ENCODE peak calls at places on chromosomes 12 and 14, in six cellular contexts. L, A, V, J, X and T are unnamed samples.
A peak's percentile ranks its signal among the peaks of the same experiment; 100 is the strongest.

GRCh38 chr14:68195126-68195525 is 375.5 kb downstream of the RAD51B start:
- DNase-seq in L (no peak), V (peak; percentile 40), A (no peak), X (no peak), J (no peak), T (no peak)

GRCh38 chr14:21940887-21941855 is 267.6 kb upstream of the OR4E1 start:
- DNase-seq in J (no peak), V (peak; percentile 38), A (peak; percentile 18), L (peak; percentile 15), X (no peak), T (no peak)

GRCh38 chr14:75631453-75631831 is 29.2 kb downstream of the ERG28 start:
- DNase-seq in V (peak; percentile 70), A (no peak), J (no peak), L (no peak), X (no peak), T (no peak)

GRCh38 chr12:16583991-16584745 is 21.8 kb downstream of the LMO3 start:
- DNase-seq in X (no peak), V (no peak), L (peak; percentile 65), J (no peak), A (no peak), T (no peak)

GRCh38 chr14:38536376-38537038 is 280.6 kb upstream of the CLEC14A start:
- DNase-seq in L (no peak), A (no peak), X (no peak), V (no peak), J (no peak), T (no peak)

GRCh38 chr12:107610030-107610859 is 75.4 kb upstream of the PWP1 start:
- DNase-seq in A (peak; percentile 58), J (no peak), X (no peak), V (peak; percentile 85), L (peak; percentile 60), T (no peak)

GRCh38 chr12:2637371-2637770 is 157.4 kb upstream of the FKBP4 start:
- DNase-seq in J (no peak), V (no peak), X (no peak), L (no peak), A (no peak), T (no peak)

GRCh38 chr14:32703246-32703645 is 235.4 kb upstream of the NPAS3 start:
- DNase-seq in A (no peak), X (peak; percentile 21), V (no peak), J (no peak), L (peak; percentile 45), T (no peak)

GRCh38 chr12:52032431-52032796 is 18.8 kb upstream of the NR4A1 start:
- DNase-seq in V (no peak), X (peak; percentile 95), A (no peak), L (peak; percentile 78), J (peak; percentile 60), T (no peak)

GRCh38 chr12:86249856-86250255 is 6.3 kb downstream of the MGAT4C start:
- DNase-seq in X (no peak), L (peak; percentile 2), V (no peak), A (no peak), J (no peak), T (no peak)

GRCh38 chr12:64893961-64894360 is 69.5 kb downstream of the TBC1D30 start:
- DNase-seq in J (no peak), L (peak; percentile 81), V (no peak), A (no peak), X (no peak), T (no peak)

GRCh38 chr12:52873832-52874572 is 25.2 kb upstream of the KRT78 start:
- DNase-seq in L (peak; percentile 93), J (peak; percentile 79), X (peak; percentile 68), V (peak; percentile 68), A (peak; percentile 98), T (peak; percentile 94)

GRCh38 chr12:124904306-124905098 is 9.9 kb downstream of the UBC start:
- DNase-seq in J (peak; percentile 70), L (peak; percentile 95), V (peak; percentile 69), X (peak; percentile 88), A (peak; percentile 89), T (peak; percentile 91)

GRCh38 chr14:100900837-100901390 is 2.6 kb downstream of the RTL1 start:
- DNase-seq in V (peak; percentile 76), J (peak; percentile 28), L (no peak), X (no peak), A (peak; percentile 35), T (peak; percentile 84)

GRCh38 chr14:80425686-80426085 is 214.4 kb upstream of the DIO2 start:
- DNase-seq in X (no peak), L (peak; percentile 98), V (no peak), A (peak; percentile 29), J (no peak), T (no peak)

GRCh38 chr12:124921200-124922008 is 7.0 kb upstream of the UBC start:
- DNase-seq in X (peak; percentile 58), J (no peak), L (peak; percentile 80), A (no peak), V (peak; percentile 85), T (no peak)

GRCh38 chr12:111437816-111438454 is 32.2 kb downstream of the SH2B3 start:
- DNase-seq in X (peak; percentile 59), A (no peak), J (peak; percentile 67), L (peak; percentile 91), V (no peak), T (no peak)

GRCh38 chr14:52455291-52456088 is 96.8 kb downstream of the TXNDC16 start:
- DNase-seq in V (no peak), L (peak; percentile 86), X (no peak), J (no peak), A (no peak), T (no peak)

GRCh38 chr12:93571360-93571853 is 1.1 kb upstream of the SOCS2 start:
- DNase-seq in X (peak; percentile 35), J (peak; percentile 71), L (peak; percentile 48), A (peak; percentile 76), V (peak; percentile 94), T (peak; percentile 90)

GRCh38 chr14:72745546-72745945 is 148.4 kb downstream of the DPF3 start:
- DNase-seq in X (no peak), A (peak; percentile 15), L (peak; percentile 96), V (no peak), J (no peak), T (no peak)

GRCh38 chr14:61322011-61322798 is 826 bp downstream of the PRKCH start:
- DNase-seq in J (peak; percentile 68), A (peak; percentile 6), L (no peak), X (no peak), V (peak; percentile 38), T (no peak)

GRCh38 chr12:26116829-26117228 is 8.0 kb downstream of the BHLHE41 start:
- DNase-seq in A (no peak), J (no peak), L (no peak), V (no peak), X (no peak), T (no peak)

GRCh38 chr12:62919827-62920226 is 15.1 kb downstream of the PPM1H start:
- DNase-seq in V (no peak), X (no peak), J (no peak), A (no peak), L (peak; percentile 84), T (no peak)

GRCh38 chr12:90015228-90015627 is 306.6 kb upstream of the ATP2B1 start:
- DNase-seq in L (peak; percentile 61), J (no peak), A (no peak), X (no peak), V (no peak), T (no peak)

GRCh38 chr12:90008277-90008676 is 299.6 kb upstream of the ATP2B1 start:
- DNase-seq in J (no peak), A (no peak), V (no peak), L (no peak), X (no peak), T (no peak)

GRCh38 chr12:90013409-90013808 is 304.8 kb upstream of the ATP2B1 start:
- DNase-seq in X (no peak), A (no peak), J (no peak), L (no peak), V (no peak), T (no peak)

GRCh38 chr12:90004319-90005074 is 295.9 kb upstream of the ATP2B1 start:
- DNase-seq in V (no peak), L (no peak), X (no peak), J (no peak), A (no peak), T (no peak)

DNA sequence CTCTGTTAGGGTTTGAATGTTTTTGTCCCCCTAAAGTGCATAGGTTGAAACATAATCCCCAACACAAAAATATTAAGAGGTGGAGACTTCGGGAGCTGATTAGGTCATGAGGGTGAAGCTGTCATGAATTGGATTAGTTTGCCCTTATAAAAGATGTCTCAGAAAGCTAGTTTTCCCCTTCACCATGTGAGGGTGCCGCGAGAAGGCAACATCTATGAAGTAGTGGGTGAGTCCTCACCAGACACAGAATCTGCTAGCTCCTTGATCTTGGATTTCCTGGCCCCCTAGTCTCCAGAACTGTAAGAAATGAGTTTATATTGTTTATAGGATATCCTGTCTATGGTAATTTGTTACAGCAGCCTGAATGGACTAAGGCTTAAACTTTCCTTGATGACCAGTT is 301.5 kb upstream of the ATP2B1 start:
- DNase-seq in J (no peak), X (no peak), V (peak; percentile 36), L (peak; percentile 39), A (no peak), T (no peak)
- TF ChIP-seq CTCF in J (no peak), X (no peak), V (peak; percentile 47), L (no peak), A (peak; percentile 33), T (peak; percentile 57)

GRCh38 chr12:66119229-66119869 is 11.2 kb downstream of the LLPH start:
- DNase-seq in J (no peak), A (no peak), X (no peak), V (no peak), L (peak; percentile 33), T (no peak)

GRCh38 chr12:66117242-66117641 is 13.3 kb downstream of the LLPH start:
- DNase-seq in V (no peak), L (no peak), X (no peak), J (no peak), A (no peak), T (no peak)

GRCh38 chr12:66119870-66120241 is 10.7 kb downstream of the LLPH start:
- DNase-seq in V (no peak), A (no peak), X (no peak), J (no peak), L (no peak), T (no peak)

GRCh38 chr12:66118240-66118891 is 12.2 kb downstream of the LLPH start:
- DNase-seq in J (no peak), V (no peak), X (no peak), L (peak; percentile 61), A (no peak), T (no peak)

GRCh38 chr12:66120477-66120876 is 10.1 kb downstream of the LLPH start:
- DNase-seq in A (no peak), L (no peak), J (no peak), X (no peak), V (no peak), T (no peak)
- TF ChIP-seq CTCF in A (peak; percentile 17), L (no peak), J (no peak), X (no peak), V (no peak), T (peak; percentile 24)

DNA sequence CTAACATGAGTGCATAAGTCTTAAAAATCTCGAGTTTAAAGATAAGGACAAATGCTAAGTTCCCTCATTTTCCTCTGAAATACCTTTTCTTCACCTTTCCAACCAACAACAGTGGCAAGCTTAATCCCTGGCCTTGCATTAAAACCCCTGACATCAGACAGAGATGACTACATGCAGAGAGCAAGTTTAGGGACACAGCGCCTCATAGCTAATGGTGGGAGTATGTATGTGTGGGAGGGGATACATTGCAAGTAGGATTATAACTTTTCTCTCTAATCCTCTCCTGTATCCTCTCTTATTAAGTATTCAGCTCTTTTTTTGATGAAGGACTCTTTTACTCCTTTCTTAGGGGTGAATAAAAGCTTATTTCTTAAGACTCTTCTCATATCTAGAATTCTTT is 547.1 kb downstream of the CCER1 start:
- DNase-seq in V (no peak), J (no peak), X (no peak), L (no peak), A (no peak), T (no peak)
- TF ChIP-seq CTCF in V (no peak), J (no peak), X (no peak), L (no peak), A (no peak), T (peak; percentile 18)

GRCh38 chr12:75000120-75000519 is 209.5 kb downstream of the KCNC2 start:
- DNase-seq in L (no peak), V (no peak), A (no peak), J (no peak), X (no peak), T (no peak)
- TF ChIP-seq CTCF in L (no peak), V (no peak), A (no peak), J (no peak), X (no peak), T (no peak)